ENCODE peak calls at places on chromosome 13, in eight cellular contexts. C is NCI-H1105; R is T-helper 1 cell; B is activated naive CD4-positive, alpha-beta T cell; V is AG08396; N is RPMI7951; Q is AG04449; L is activated gamma-delta T cell treated with Interleukin-2 at 50 U/mL for 16 hours. J is an unnamed sample.

GRCh38 chr13:112819111-112819510 is 129.3 kb downstream of the ATP11A start:
- DNase-seq in C (no peak), R (no peak), B (no peak), V (no peak), N (no peak), Q (no peak), L (no peak), J (no peak)

GRCh38 chr13:90311929-90312328 is 1035.6 kb upstream of the MIR17HG start:
- DNase-seq in C (no peak), R (no peak), B (no peak), V (no peak), N (no peak), Q (no peak), L (no peak), J (no peak)

GRCh38 chr13:20332361-20333096 is 100.4 kb upstream of the GJB6 start:
- DNase-seq in C (no peak), R (no peak), B (no peak), V (no peak), N (no peak), Q (no peak), L (no peak), J (no peak)

GRCh38 chr13:107138468-107138867 is 570.5 kb upstream of the ARGLU1 start:
- DNase-seq in C (no peak), R (no peak), B (no peak), V (peak), N (no peak), Q (no peak), L (no peak), J (no peak)

GRCh38 chr13:98761126-98761978 is 8.9 kb upstream of the SLC15A1 start:
- DNase-seq in C (no peak), R (no peak), B (no peak), V (peak), N (peak), Q (no peak), L (no peak), J (no peak)

GRCh38 chr13:106721599-106721998 is 153.7 kb upstream of the ARGLU1 start:
- DNase-seq in C (no peak), R (no peak), B (no peak), V (no peak), N (no peak), Q (no peak), L (no peak), J (no peak)

GRCh38 chr13:93289047-93289446 is 62.4 kb downstream of the GPC6 start:
- DNase-seq in C (no peak), R (no peak), B (no peak), V (no peak), N (no peak), Q (no peak), L (no peak), J (no peak)

GRCh38 chr13:46389457-46389856 is 2.4 kb upstream of the RUBCNL start:
- DNase-seq in C (no peak), R (no peak), B (no peak), V (no peak), N (no peak), Q (no peak), L (no peak), J (no peak)

GRCh38 chr13:28655566-28655965 is 3.4 kb upstream of the POMP start:
- DNase-seq in C (no peak), R (no peak), B (no peak), V (peak), N (no peak), Q (no peak), L (no peak), J (no peak)

GRCh38 chr13:42524487-42525034 is 49.4 kb upstream of the TNFSF11 start:
- DNase-seq in C (no peak), R (no peak), B (no peak), V (no peak), N (peak), Q (no peak), L (no peak), J (no peak)

GRCh38 chr13:43977911-43978310 is 98.2 kb downstream of the LACC1 start:
- DNase-seq in C (no peak), R (no peak), B (no peak), V (no peak), N (peak), Q (no peak), L (no peak), J (no peak)

GRCh38 chr13:49444517-49445395 is 682 bp downstream of the SETDB2 start:
- DNase-seq in C (no peak), R (no peak), B (no peak), V (peak), N (peak), Q (no peak), L (peak), J (peak)

J was measured in foreskin melanocyte.